ENCODE peak calls at places on chromosomes 12 and 14, in seven cellular contexts. T is upper lobe of left lung, G is Panc1, F is K562, V is sigmoid colon, E is transverse colon, U is stomach. J is an unnamed sample.

GRCh38 chr12:65937806-65938205 is 113.5 kb downstream of the HMGA2 start:
- DNase-seq in G (no peak), U (no peak), T (no peak), E (no peak), V (no peak), F (no peak), J (no peak)

GRCh38 chr14:51317373-51317772 is 77.3 kb downstream of the TMX1 start:
- DNase-seq in F (no peak), T (no peak), U (no peak), V (no peak), E (no peak), G (no peak), J (no peak)

GRCh38 chr14:52936437-52936836 is 14.4 kb downstream of the FERMT2 start:
- DNase-seq in F (no peak), U (no peak), G (no peak), E (no peak), T (no peak), V (no peak), J (no peak)

GRCh38 chr12:13175499-13175898 is 21.0 kb upstream of the EMP1 start:
- DNase-seq in U (no peak), V (no peak), G (no peak), F (no peak), T (no peak), E (no peak), J (no peak)

GRCh38 chr12:101695698-101696097 is 1.7 kb upstream of the CHPT1 start:
- DNase-seq in V (no peak), T (no peak), U (no peak), G (no peak), E (no peak), F (no peak), J (no peak)

GRCh38 chr12:6703631-6704030 is 3.0 kb upstream of the PIANP start:
- DNase-seq in E (no peak), T (no peak), U (no peak), G (no peak), V (no peak), F (peak; percentile 21), J (no peak)

GRCh38 chr12:123063535-123063934 is 83.1 kb downstream of the ARL6IP4 start:
- DNase-seq in U (no peak), T (no peak), G (no peak), E (no peak), F (peak; percentile 79), V (no peak), J (peak; percentile 17)

GRCh38 chr12:25877446-25877845 is 81.0 kb upstream of the RASSF8 start:
- DNase-seq in G (no peak), T (no peak), E (no peak), V (no peak), F (no peak), U (no peak), J (no peak)

GRCh38 chr12:19316420-19316819 is 122.9 kb upstream of the AEBP2 start:
- DNase-seq in U (no peak), T (no peak), E (no peak), V (no peak), G (no peak), F (no peak), J (no peak)

GRCh38 chr14:29926701-29927595 is 699 bp downstream of the PRKD1 start:
- DNase-seq in T (peak; percentile 92), F (peak; percentile 15), E (peak; percentile 45), U (peak; percentile 67), G (no peak), V (peak; percentile 80), J (peak; percentile 2)

GRCh38 chr12:93109794-93110203 is 180.7 kb upstream of the EEA1 start:
- DNase-seq in V (no peak), U (no peak), G (no peak), F (no peak), T (no peak), E (no peak), J (no peak)

GRCh38 chr12:124543052-124543590 is 24.3 kb downstream of the NCOR2 start:
- DNase-seq in E (no peak), F (no peak), U (no peak), V (no peak), T (peak; percentile 82), G (no peak), J (peak; percentile 30)

GRCh38 chr12:87871061-87871460 is 158.1 kb downstream of the C12orf50 start:
- DNase-seq in G (no peak), U (no peak), V (no peak), T (no peak), E (no peak), F (no peak), J (no peak)

GRCh38 chr12:71216725-71217579 is 59.2 kb upstream of the TSPAN8 start:
- DNase-seq in U (peak; percentile 38), G (peak; percentile 4), V (no peak), T (no peak), E (peak; percentile 68), F (peak; percentile 27), J (no peak)

GRCh38 chr12:57243521-57244305 is 7.3 kb downstream of the STAC3 start:
- DNase-seq in V (peak; percentile 85), U (peak; percentile 85), T (peak; percentile 85), G (no peak), E (peak; percentile 86), F (peak; percentile 76), J (peak; percentile 81)

GRCh38 chr12:54173066-54173726 is 15.6 kb downstream of the SMUG1 start:
- DNase-seq in F (peak; percentile 39), V (peak; percentile 70), T (peak; percentile 91), U (peak; percentile 52), G (no peak), E (peak; percentile 38), J (no peak)

GRCh38 chr14:50039734-50040400 is 76.5 kb downstream of the VCPKMT start:
- DNase-seq in F (no peak), T (no peak), G (no peak), V (no peak), E (no peak), U (no peak), J (peak; percentile 84)

GRCh38 chr14:61489932-61490331 is 168.6 kb downstream of the PRKCH start:
- DNase-seq in E (no peak), V (peak; percentile 74), G (no peak), T (no peak), U (no peak), F (no peak), J (no peak)

GRCh38 chr14:63435838-63436237 is 107.3 kb downstream of the PPP2R5E start:
- DNase-seq in U (peak; percentile 72), V (peak; percentile 94), G (no peak), F (no peak), T (no peak), E (peak; percentile 57), J (no peak)

GRCh38 chr14:63290741-63291286 is 27.9 kb downstream of the GPHB5 start:
- DNase-seq in G (no peak), T (peak; percentile 12), E (no peak), V (no peak), U (no peak), F (no peak), J (no peak)

GRCh38 chr12:92446082-92446460 is 256.7 kb upstream of the PLEKHG7 start:
- DNase-seq in E (no peak), U (no peak), F (no peak), G (no peak), V (no peak), T (no peak), J (no peak)

GRCh38 chr12:58420496-58420895 is 479.1 kb downstream of the ATP23 start:
- DNase-seq in F (no peak), V (no peak), T (no peak), U (no peak), G (no peak), E (no peak), J (no peak)

GRCh38 chr12:45051490-45052105 is 699 bp upstream of the DBX2 start:
- DNase-seq in G (no peak), F (no peak), U (no peak), T (no peak), E (no peak), V (no peak), J (no peak)

GRCh38 chr12:29024117-29024516 is 125.0 kb upstream of the FAR2 start:
- DNase-seq in V (no peak), G (no peak), U (no peak), E (no peak), T (no peak), F (no peak), J (no peak)

GRCh38 chr14:72480465-72481243 is 413.2 kb downstream of the DPF3 start:
- DNase-seq in G (no peak), T (peak; percentile 3), U (no peak), E (no peak), F (peak; percentile 43), V (no peak), J (no peak)

GRCh38 chr12:94704452-94704871 is 54.1 kb upstream of the TMCC3 start:
- DNase-seq in E (no peak), U (peak; percentile 51), G (no peak), F (no peak), T (no peak), V (no peak), J (no peak)

GRCh38 chr12:11689591-11690158 is 40.2 kb downstream of the ETV6 start:
- DNase-seq in V (no peak), T (no peak), G (no peak), U (no peak), F (no peak), E (no peak), J (no peak)

GRCh38 chr12:27305673-27306504 is 26.7 kb upstream of the BMAL2 start:
- DNase-seq in V (no peak), T (no peak), U (no peak), G (no peak), E (no peak), F (no peak), J (no peak)

GRCh38 chr12:98893601-98894411 is 248.7 kb downstream of the APAF1 start:
- DNase-seq in V (no peak), F (no peak), U (no peak), T (no peak), E (no peak), G (no peak), J (no peak)
- H3K4me3 ChIP-seq in V (peak overlapping the region; percentile 47), F (no peak overlapping the region), U (no peak overlapping the region), T (no peak overlapping the region), E (no peak overlapping the region), G (no peak overlapping the region), J (no peak overlapping the region)

DNA sequence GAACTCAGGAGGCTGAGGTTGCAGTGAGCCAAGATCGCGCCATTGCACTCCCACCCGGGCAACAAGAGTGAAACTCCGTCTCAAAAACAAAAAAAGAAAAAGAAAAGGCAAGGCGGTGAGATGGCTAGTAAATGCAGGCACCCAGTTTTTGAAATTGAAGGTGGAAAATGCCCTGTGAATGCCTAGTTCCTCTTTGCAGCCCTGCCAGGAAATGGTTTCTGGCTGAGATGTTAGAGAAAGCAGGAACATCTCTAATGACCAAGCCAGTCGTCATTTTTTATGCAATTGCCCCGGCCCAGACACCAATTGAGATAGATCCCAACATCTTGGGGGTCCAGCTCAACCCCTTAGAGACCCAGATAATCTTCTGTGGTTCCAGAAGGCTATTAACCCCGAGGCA is 17.0 kb downstream of the SLC8A3 start:
- DNase-seq in E (no peak), F (no peak), U (no peak), T (no peak), G (no peak), V (no peak), J (no peak)
- TF ChIP-seq POLR2AphosphoS5 in E (no peak), F (no peak), U (no peak), T (no peak), G (no peak), V (no peak), J (no peak)

GRCh38 chr14:99755629-99756603 is 37.3 kb upstream of the EML1 start:
- DNase-seq in V (peak; percentile 95), F (no peak), G (peak; percentile 58), E (peak; percentile 73), U (peak; percentile 77), T (peak; percentile 90), J (no peak)
- H3K4me3 ChIP-seq in V (no peak overlapping the region), F (no peak overlapping the region), G (no peak overlapping the region), E (no peak overlapping the region), U (no peak overlapping the region), T (no peak overlapping the region), J (no peak overlapping the region)

GRCh38 chr14:28785096-28785952 is 18.7 kb downstream of the FOXG1 start:
- DNase-seq in G (no peak), V (no peak), F (no peak), E (no peak), T (peak; percentile 76), U (no peak), J (no peak)
- TF ChIP-seq POLR2AphosphoS5 in G (no peak), V (no peak), F (no peak), E (no peak), T (no peak), U (no peak), J (no peak)